ENCODE peak calls at places on chromosome 1, in five cellular contexts. A, I, W, M and H are unnamed samples.

GRCh38 chr1:13832536-13832935 is 132.5 kb downstream of the PRDM2 start:
- DNase-seq in W (no peak), M (no peak), I (no peak), A (no peak), H (no peak)

GRCh38 chr1:152495066-152495675 is 15.4 kb upstream of the LCE5A start:
- DNase-seq in M (no peak), I (peak; percentile 41), W (no peak), A (no peak), H (no peak)

GRCh38 chr1:202704601-202705000 is 5.7 kb downstream of the SYT2 start:
- DNase-seq in M (no peak), W (no peak), A (no peak), I (no peak), H (no peak)

GRCh38 chr1:238063454-238063853 is 172.7 kb upstream of the ZP4 start:
- DNase-seq in W (peak; percentile 13), I (peak; percentile 85), M (no peak), A (no peak), H (no peak)

GRCh38 chr1:89987170-89987819 is 7.6 kb upstream of the ZNF326 start:
- DNase-seq in A (peak; percentile 16), W (peak; percentile 67), I (peak; percentile 62), M (peak; percentile 36), H (peak; percentile 44)

GRCh38 chr1:230696722-230697432 is 17.0 kb downstream of the AGT start:
- DNase-seq in I (no peak), M (no peak), W (no peak), A (no peak), H (no peak)

GRCh38 chr1:226688056-226688748 is 50.9 kb downstream of the ITPKB start:
- DNase-seq in W (no peak), I (no peak), M (no peak), A (peak; percentile 56), H (no peak)

GRCh38 chr1:24385160-24385939 is 28.2 kb downstream of the STPG1 start:
- DNase-seq in I (peak; percentile 24), W (no peak), A (no peak), M (no peak), H (peak; percentile 28)

GRCh38 chr1:94335950-94336349 is 82.2 kb upstream of the ABCD3 start:
- DNase-seq in M (peak; percentile 77), I (peak; percentile 87), A (peak; percentile 48), W (peak; percentile 20), H (peak; percentile 77)

GRCh38 chr1:108533351-108534083 is 26.4 kb upstream of the EEIG2 start:
- DNase-seq in I (no peak), W (no peak), M (no peak), A (no peak), H (peak; percentile 33)

GRCh38 chr1:174204697-174205308 is 45.5 kb downstream of the RABGAP1L start:
- DNase-seq in W (no peak), A (no peak), M (no peak), I (no peak), H (no peak)

GRCh38 chr1:39268906-39269305 is 64.4 kb downstream of the MACF1 start:
- DNase-seq in I (peak; percentile 22), W (no peak), A (no peak), M (no peak), H (no peak)

GRCh38 chr1:14817223-14818170 is 219.0 kb downstream of the KAZN start:
- DNase-seq in I (no peak), A (no peak), M (no peak), W (no peak), H (no peak)

GRCh38 chr1:33743221-33743998 is 120.5 kb upstream of the HMGB4 start:
- DNase-seq in W (no peak), I (no peak), A (no peak), M (no peak), H (no peak)

GRCh38 chr1:58318157-58318665 is 228.3 kb downstream of the OMA1 start:
- DNase-seq in M (no peak), I (peak; percentile 20), W (no peak), A (no peak), H (no peak)

GRCh38 chr1:221268295-221268694 is 389.1 kb downstream of the HLX start:
- DNase-seq in I (peak; percentile 68), W (peak; percentile 23), A (no peak), M (no peak), H (no peak)

GRCh38 chr1:85544689-85545203 is 35.8 kb upstream of the CCN1 start:
- DNase-seq in M (no peak), I (peak; percentile 52), A (no peak), W (no peak), H (peak; percentile 82)

GRCh38 chr1:58813361-58813760 is 29.5 kb upstream of the JUN start:
- DNase-seq in I (no peak), A (no peak), M (no peak), W (no peak), H (no peak)

GRCh38 chr1:184210048-184210447 is 158.5 kb downstream of the TSEN15 start:
- DNase-seq in I (no peak), W (no peak), M (no peak), A (no peak), H (no peak)

GRCh38 chr1:242431786-242432185 is 92.7 kb downstream of the PLD5 start:
- DNase-seq in W (no peak), A (no peak), M (no peak), I (no peak), H (no peak)

GRCh38 chr1:156816561-156817328 is at the start of gene SH2D2A:
- DNase-seq in A (no peak), W (no peak), I (peak; percentile 84), M (peak; percentile 71), H (peak; percentile 36)